ENCODE peak calls at places on chromosomes 11 and 22, in four cellular contexts. W is A549; Z is activated CD8-positive, alpha-beta T cell treated with anti-CD3 and anti-CD28 coated beads for 36 hours; G is glutamatergic neuron. M is an unnamed sample.

GRCh38 chr11:109480251-109480650 is 58.3 kb downstream of the C11orf87 start:
- DNase-seq in W (no peak), Z (no peak), G (no peak), M (no peak)

GRCh38 chr22:31332886-31333285 is 13.3 kb downstream of the PATZ1 start:
- DNase-seq in W (no peak), Z (no peak), G (no peak), M (no peak)

GRCh38 chr22:37485006-37485713 is 1.0 kb downstream of the MFNG start:
- DNase-seq in W (no peak), Z (peak), G (no peak), M (no peak)

GRCh38 chr22:43876866-43877509 is 14.7 kb upstream of the SULT4A1 start:
- DNase-seq in W (no peak), Z (no peak), G (no peak), M (no peak)

GRCh38 chr11:77207618-77208313 is 79.7 kb downstream of the MYO7A start:
- DNase-seq in W (no peak), Z (no peak), G (no peak), M (no peak)

GRCh38 chr11:35515224-35515623 is 10.2 kb downstream of the PAMR1 start:
- DNase-seq in W (no peak), Z (no peak), G (no peak), M (no peak)

GRCh38 chr11:118658372-118659313 is 20.8 kb downstream of the TREH start:
- DNase-seq in W (no peak), Z (peak), G (no peak), M (peak)

GRCh38 chr11:76823481-76824028 is 37.2 kb upstream of the ACER3 start:
- DNase-seq in W (peak), Z (no peak), G (no peak), M (peak)

GRCh38 chr22:24137595-24137994 is 43.7 kb upstream of the SUSD2 start:
- DNase-seq in W (no peak), Z (no peak), G (no peak), M (no peak)

GRCh38 chr11:10699072-10699471 is 5.5 kb upstream of the IRAG1 start:
- DNase-seq in W (no peak), Z (no peak), G (no peak), M (no peak)

GRCh38 chr22:35544810-35545209 is 4.2 kb downstream of the RASD2 start:
- DNase-seq in W (no peak), Z (no peak), G (no peak), M (no peak)

GRCh38 chr11:75273989-75274391 is 33.4 kb downstream of the TPBGL start:
- DNase-seq in W (no peak), Z (no peak), G (no peak), M (no peak)

GRCh38 chr22:40415531-40416266 is 45.3 kb downstream of the SGSM3 start:
- DNase-seq in W (no peak), Z (peak), G (no peak), M (no peak)

GRCh38 chr11:69380451-69380901 is 86.5 kb downstream of the MYEOV start:
- DNase-seq in W (no peak), Z (no peak), G (no peak), M (no peak)

GRCh38 chr11:6156628-6157367 is 13.3 kb downstream of the OR52B2 start:
- DNase-seq in W (no peak), Z (no peak), G (no peak), M (no peak)

GRCh38 chr11:119999220-119999619 is 138.7 kb downstream of the TRIM29 start:
- DNase-seq in W (no peak), Z (no peak), G (no peak), M (no peak)

GRCh38 chr22:47879346-47879745 is 1116.9 kb downstream of the TBC1D22A start:
- DNase-seq in W (no peak), Z (no peak), G (no peak), M (no peak)

GRCh38 chr11:96090711-96091110 is 166.8 kb upstream of the MTMR2 start:
- DNase-seq in W (no peak), Z (no peak), G (no peak), M (no peak)

GRCh38 chr11:93587858-93588581 is 44.8 kb upstream of the SMCO4 start:
- DNase-seq in W (no peak), Z (no peak), G (no peak), M (no peak)

GRCh38 chr11:43907028-43907966 is 26.7 kb downstream of the ALKBH3 start:
- DNase-seq in W (no peak), Z (no peak), G (no peak), M (no peak)

GRCh38 chr11:10651579-10652361 is 41.8 kb downstream of the IRAG1 start:
- DNase-seq in W (no peak), Z (no peak), G (no peak), M (no peak)

GRCh38 chr11:76629853-76630599 is 40.5 kb downstream of the LRRC32 start:
- DNase-seq in W (no peak), Z (peak), G (no peak), M (no peak)

GRCh38 chr11:112023104-112023503 is 2.1 kb upstream of the DLAT start:
- DNase-seq in W (no peak), Z (no peak), G (no peak), M (no peak)

GRCh38 chr11:119727523-119728081 is 1.4 kb downstream of the NECTIN1 start:
- DNase-seq in W (peak), Z (peak), G (peak), M (peak)

GRCh38 chr22:39170825-39171622 is 18.5 kb upstream of the CBX7 start:
- DNase-seq in W (peak), Z (peak), G (peak), M (peak)

GRCh38 chr11:12008790-12009616 is 577 bp upstream of the DKK3 start:
- DNase-seq in W (peak), Z (no peak), G (peak), M (peak)

GRCh38 chr11:68212421-68213134 is 518 bp downstream of the KMT5B start:
- DNase-seq in W (peak), Z (peak), G (peak), M (peak)

GRCh38 chr11:115930886-115931537 is 426.8 kb upstream of the CADM1 start:
- DNase-seq in W (no peak), Z (no peak), G (no peak), M (no peak)

DNA sequence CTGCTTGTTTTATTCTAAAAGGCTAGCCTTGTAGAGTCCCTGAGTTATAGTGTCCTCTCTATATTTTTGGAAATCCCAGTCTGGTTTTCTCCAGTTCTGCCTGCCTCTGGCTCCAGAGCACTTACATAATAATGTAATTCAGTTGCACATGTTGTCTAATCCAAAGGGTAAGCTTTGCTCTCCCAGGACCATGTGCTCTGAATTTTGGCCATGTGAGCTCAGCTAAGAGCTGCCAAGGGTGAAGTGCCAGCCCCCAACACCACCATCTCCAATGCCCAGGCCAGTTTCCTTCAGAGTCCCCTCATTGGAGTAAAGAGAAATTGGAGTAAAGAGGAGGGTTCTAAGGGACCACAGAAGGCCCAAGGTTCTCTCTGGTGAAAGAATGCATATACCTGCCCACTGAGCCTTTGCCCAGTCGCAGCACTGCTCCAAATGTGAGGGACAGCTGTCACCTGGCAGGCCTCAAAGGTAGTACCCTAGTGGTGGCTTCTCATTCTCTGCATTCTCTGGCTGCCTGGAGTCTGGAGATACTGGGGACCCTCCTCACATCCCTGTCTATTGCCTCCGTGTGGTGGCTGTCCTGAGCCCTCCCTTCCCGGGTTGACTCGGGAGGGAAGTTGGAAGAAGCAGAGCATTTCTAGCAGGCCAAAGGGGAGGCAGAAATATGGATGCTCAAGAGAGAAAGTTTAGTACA is 4.9 kb downstream of the CRY2 start:
- DNase-seq in W (no peak), Z (no peak), G (no peak), M (no peak)
- TF ChIP-seq CTCF in W (no peak), Z (no peak), G (no peak), M (no peak)

GRCh38 chr11:128507936-128508335 is 79.4 kb downstream of the ETS1 start:
- DNase-seq in W (no peak), Z (no peak), G (no peak), M (no peak)

GRCh38 chr11:128506999-128507591 is 80.3 kb downstream of the ETS1 start:
- DNase-seq in W (peak), Z (peak), G (no peak), M (no peak)

GRCh38 chr11:128504489-128504888 is 82.9 kb downstream of the ETS1 start:
- DNase-seq in W (no peak), Z (no peak), G (no peak), M (no peak)

GRCh38 chr11:128505449-128506058 is 81.8 kb downstream of the ETS1 start:
- DNase-seq in W (no peak), Z (peak), G (peak), M (no peak)

GRCh38 chr11:128506384-128506783 is 81.0 kb downstream of the ETS1 start:
- DNase-seq in W (no peak), Z (peak), G (no peak), M (no peak)
- TF ChIP-seq CTCF in W (no peak), Z (no peak), G (no peak), M (no peak)

GRCh38 chr22:20258584-20259335 is 9.4 kb downstream of the RTN4R start:
- DNase-seq in W (no peak), Z (peak), G (no peak), M (peak)
- TF ChIP-seq CTCF in W (no peak), Z (peak), G (peak), M (peak)

GRCh38 chr11:73391665-73392064 is 15.5 kb downstream of the RELT start:
- DNase-seq in W (no peak), Z (no peak), G (no peak), M (no peak)
- TF ChIP-seq CTCF in W (no peak), Z (no peak), G (no peak), M (no peak)

DNA sequence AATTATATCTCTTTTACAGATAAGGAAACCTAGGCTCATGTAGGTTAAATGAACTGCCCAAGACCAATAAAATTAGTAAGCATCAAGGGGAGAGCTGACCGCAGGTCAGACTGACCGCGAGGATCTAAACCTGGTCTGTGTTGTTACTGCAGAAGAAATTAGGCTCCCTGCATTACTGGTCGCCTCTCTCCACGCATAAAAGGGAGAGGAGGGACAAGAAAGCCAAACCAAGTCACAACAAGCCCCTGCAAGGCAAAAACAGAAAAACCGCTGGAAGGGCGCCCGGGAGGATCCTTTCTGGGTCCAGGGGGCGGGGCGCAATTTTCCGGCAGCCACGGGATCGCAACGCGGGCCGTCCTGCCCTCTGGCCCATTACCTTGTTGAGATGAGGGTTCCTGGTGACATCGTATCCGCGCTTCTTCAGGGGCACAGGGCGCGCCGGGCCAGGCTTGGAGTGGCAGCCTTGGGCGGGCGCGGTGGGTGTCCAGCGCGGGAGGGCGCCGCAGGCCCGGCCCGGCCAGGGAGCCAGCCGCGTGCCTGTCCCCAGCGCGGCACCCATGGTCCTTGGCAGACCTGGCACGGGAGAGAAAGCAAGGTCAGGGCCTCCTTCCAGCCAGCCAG is 920 bp downstream of the ME3 start:
- DNase-seq in W (peak), Z (no peak), G (peak), M (peak)
- TF ChIP-seq CTCF in W (no peak), Z (no peak), G (no peak), M (no peak)

GRCh38 chr11:60924906-60925684 is 835 bp downstream of the TMEM132A start:
- DNase-seq in W (no peak), Z (no peak), G (peak), M (peak)

GRCh38 chr11:60923800-60924109 is 505 bp upstream of the TMEM132A start:
- DNase-seq in W (no peak), Z (no peak), G (no peak), M (no peak)

GRCh38 chr11:60923326-60923725 is 934 bp upstream of the TMEM132A start:
- DNase-seq in W (no peak), Z (no peak), G (no peak), M (no peak)

GRCh38 chr11:60922906-60923305 is 1.4 kb upstream of the TMEM132A start:
- DNase-seq in W (no peak), Z (no peak), G (no peak), M (no peak)

DNA sequence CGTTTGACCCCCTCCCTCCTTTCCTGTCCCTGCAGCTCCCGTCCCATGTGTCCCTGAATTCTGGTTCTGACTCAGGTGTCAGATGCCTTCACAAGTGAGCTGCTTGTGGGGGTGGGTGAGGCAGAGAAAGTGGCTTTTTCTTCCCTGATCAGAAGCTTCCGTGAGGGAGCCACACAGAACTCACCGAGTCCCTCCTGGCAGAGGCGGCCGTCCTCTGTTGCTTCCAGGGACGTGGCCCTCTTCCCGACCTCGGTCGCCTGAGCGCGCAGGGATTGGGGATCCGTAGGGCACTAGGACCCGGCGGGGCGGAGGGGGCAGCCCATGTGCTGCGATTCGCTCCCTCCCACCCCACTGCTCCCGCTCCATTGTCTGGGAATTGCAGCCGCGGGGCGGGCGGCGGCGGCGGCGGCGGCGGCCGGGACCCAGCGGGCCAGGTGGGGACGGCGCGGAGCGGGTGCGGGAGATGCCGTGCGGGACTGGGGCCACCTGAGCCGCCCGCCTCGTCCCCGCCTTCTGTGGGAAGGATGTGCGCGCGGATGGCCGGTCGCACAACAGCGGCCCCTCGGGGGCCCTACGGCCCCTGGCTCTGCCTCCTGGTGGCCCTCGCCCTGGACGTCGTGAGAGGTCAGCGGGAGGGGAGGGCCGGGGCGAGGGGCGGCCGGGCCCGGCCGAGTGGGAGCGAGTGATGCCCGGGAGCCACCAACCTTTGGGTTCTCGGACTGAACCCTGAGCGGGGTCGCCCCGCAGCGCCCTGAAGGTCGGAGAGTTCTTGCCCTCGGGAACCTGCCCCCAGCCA is at the start of gene TMEM132A:
- DNase-seq in W (peak), Z (no peak), G (peak), M (peak)
- TF ChIP-seq CTCF in W (peak), Z (no peak), G (no peak), M (no peak)

M was measured in endothelial cell.